ENCODE peak calls at places on chromosomes 1 and 21, in six cellular contexts. J, Q, A, V, P and M are unnamed samples.

GRCh38 chr21:36175771-36176565 is 19.3 kb downstream of the DOP1B start:
- DNase-seq in J (no peak), Q (no peak), A (no peak), V (no peak), P (no peak), M (no peak)

GRCh38 chr1:201888282-201889033 is at the start of gene SHISA4:
- DNase-seq in J (peak; percentile 83), Q (no peak), A (peak; percentile 56), V (peak; percentile 54), P (no peak), M (peak; percentile 83)

GRCh38 chr21:33854604-33855003 is 61.0 kb downstream of the ATP5PO start:
- DNase-seq in J (no peak), Q (no peak), A (peak; percentile 19), V (no peak), P (no peak), M (no peak)

GRCh38 chr1:235617808-235618207 is 31.8 kb downstream of the GNG4 start:
- DNase-seq in J (no peak), Q (no peak), A (peak; percentile 65), V (no peak), P (no peak), M (no peak)

GRCh38 chr1:223834660-223835263 is 11.0 kb downstream of the TP53BP2 start:
- DNase-seq in J (no peak), Q (peak; percentile 34), A (peak; percentile 87), V (no peak), P (no peak), M (no peak)

GRCh38 chr1:118101445-118101844 is 83.6 kb downstream of the SPAG17 start:
- DNase-seq in J (no peak), Q (no peak), A (no peak), V (no peak), P (no peak), M (no peak)

GRCh38 chr1:216054593-216054992 is 368.7 kb downstream of the USH2A start:
- DNase-seq in J (no peak), Q (no peak), A (no peak), V (no peak), P (no peak), M (no peak)

GRCh38 chr1:118275716-118276115 is 90.7 kb upstream of the SPAG17 start:
- DNase-seq in J (no peak), Q (no peak), A (no peak), V (no peak), P (no peak), M (no peak)

GRCh38 chr1:67061266-67061665 is 7.3 kb upstream of the SLC35D1 start:
- DNase-seq in J (no peak), Q (no peak), A (no peak), V (no peak), P (no peak), M (no peak)

GRCh38 chr1:184028854-184029623 is 8.5 kb downstream of the COLGALT2 start:
- DNase-seq in J (no peak), Q (no peak), A (no peak), V (no peak), P (no peak), M (peak; percentile 47)

GRCh38 chr1:3669971-3670431 is 17.7 kb downstream of the TP73 start:
- DNase-seq in J (no peak), Q (no peak), A (no peak), V (no peak), P (no peak), M (peak; percentile 1)

GRCh38 chr1:175784826-175785225 is 41.4 kb upstream of the TNR start:
- DNase-seq in J (no peak), Q (no peak), A (no peak), V (no peak), P (no peak), M (no peak)

GRCh38 chr1:10280442-10281350 is 70.3 kb downstream of the KIF1B start:
- DNase-seq in J (no peak), Q (no peak), A (no peak), V (no peak), P (no peak), M (no peak)

GRCh38 chr1:32273389-32274208 is 18.3 kb upstream of the HDAC1 start:
- DNase-seq in J (no peak), Q (peak; percentile 82), A (no peak), V (peak; percentile 51), P (peak; percentile 79), M (no peak)

GRCh38 chr1:172135923-172136610 is 284.4 kb upstream of the C1orf105 start:
- DNase-seq in J (no peak), Q (no peak), A (peak; percentile 85), V (no peak), P (no peak), M (no peak)
- H3K27ac ChIP-seq in J (no peak overlapping the region), Q (no peak overlapping the region), A (no peak overlapping the region), V (peak overlapping the region; percentile 17), P (no peak overlapping the region), M (peak overlapping the region; percentile 81)

GRCh38 chr1:239386453-239387303 is at the start of gene CHRM3:
- DNase-seq in J (peak; percentile 77), Q (no peak), A (peak; percentile 24), V (peak; percentile 87), P (no peak), M (no peak)
- H3K4me1 ChIP-seq in J (peaks cover 10% of the 10 kb centered on the region), Q (peaks cover 10% of the 10 kb centered on the region), A (no peaks in the 10 kb centered on the region), V (peaks cover 4% of the 10 kb centered on the region), P (peaks cover 13% of the 10 kb centered on the region), M (peaks cover 20% of the 10 kb centered on the region)

DNA sequence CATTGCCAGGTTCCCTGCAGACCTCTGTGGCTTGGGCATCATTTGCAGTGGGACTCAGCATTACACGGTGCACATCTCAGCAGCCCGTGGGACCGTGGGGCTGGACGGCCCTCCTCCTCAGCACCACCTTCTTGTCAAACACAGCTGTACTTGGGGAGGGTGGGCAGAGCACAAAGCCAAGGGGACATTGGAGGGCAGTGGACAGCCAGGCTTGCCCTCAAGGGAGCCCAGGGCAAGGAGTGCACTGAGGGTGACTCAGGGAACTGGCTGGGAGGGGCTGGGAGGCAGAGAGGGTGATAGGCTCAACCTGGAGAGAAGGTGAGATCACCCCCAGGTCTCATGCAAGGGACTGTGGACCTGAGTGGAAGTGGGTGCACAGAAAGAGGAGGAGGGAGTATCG is 3.4 kb downstream of the CAPN9 start:
- DNase-seq in J (no peak), Q (no peak), A (no peak), V (peak; percentile 58), P (no peak), M (no peak)
- H3K27ac ChIP-seq in J (peak overlapping the region; percentile 89), Q (no peak overlapping the region), A (no peak overlapping the region), V (peak overlapping the region; percentile 89), P (no peak overlapping the region), M (no peak overlapping the region)

GRCh38 chr1:54384471-54384870 is 21.7 kb downstream of the SSBP3 start:
- DNase-seq in J (no peak), Q (no peak), A (no peak), V (no peak), P (no peak), M (no peak)
- H3K4me1 ChIP-seq in J (peaks cover 9% of the 10 kb centered on the region), Q (peaks cover 31% of the 10 kb centered on the region), A (peaks cover 31% of the 10 kb centered on the region), V (peaks cover 36% of the 10 kb centered on the region), P (peaks cover 24% of the 10 kb centered on the region), M (peaks cover 76% of the 10 kb centered on the region)